ENCODE peak calls at places on chromosome 17, in four cellular contexts. V, J, L and C are unnamed samples. For H3K4me1, the result is how much of the 10 kb centered on the place peaks cover.

GRCh38 chr17:7313028-7313889 is 1.9 kb downstream of the GPS2 start:
- DNase-seq in V (no peak), J (peak), L (no peak), C (no peak)

GRCh38 chr17:18093616-18094408 is 6.1 kb downstream of the DRG2 start:
- DNase-seq in V (no peak), J (peak), L (no peak), C (peak)

GRCh38 chr17:45138911-45139532 is 3.5 kb downstream of the ACBD4 start:
- DNase-seq in V (no peak), J (peak), L (no peak), C (no peak)

GRCh38 chr17:7834554-7834890 is 505 bp downstream of the KDM6B start:
- DNase-seq in V (peak), J (no peak), L (no peak), C (peak)

GRCh38 chr17:54494731-54495715 is 405.6 kb upstream of the TOM1L1 start:
- DNase-seq in V (no peak), J (peak), L (no peak), C (no peak)

GRCh38 chr17:77721823-77722160 is 236.7 kb upstream of the TNRC6C start:
- DNase-seq in V (no peak), J (no peak), L (no peak), C (no peak)

GRCh38 chr17:1019451-1019850 is 22.5 kb downstream of the TIMM22 start:
- DNase-seq in V (no peak), J (no peak), L (no peak), C (peak)

GRCh38 chr17:16406742-16407674 is 8.4 kb upstream of the TRPV2 start:
- DNase-seq in V (peak), J (peak), L (peak), C (peak)

GRCh38 chr17:48598727-48599126 is 5.1 kb upstream of the HOXB5 start:
- DNase-seq in V (no peak), J (no peak), L (no peak), C (no peak)

GRCh38 chr17:48599373-48599772 is 5.4 kb downstream of the HOXB6 start:
- DNase-seq in V (no peak), J (no peak), L (no peak), C (no peak)

GRCh38 chr17:48601528-48602430 is 3.0 kb downstream of the HOXB6 start:
- DNase-seq in V (no peak), J (no peak), L (no peak), C (no peak)

GRCh38 chr17:48601184-48601527 is 3.6 kb downstream of the HOXB6 start:
- DNase-seq in V (no peak), J (no peak), L (no peak), C (no peak)

DNA sequence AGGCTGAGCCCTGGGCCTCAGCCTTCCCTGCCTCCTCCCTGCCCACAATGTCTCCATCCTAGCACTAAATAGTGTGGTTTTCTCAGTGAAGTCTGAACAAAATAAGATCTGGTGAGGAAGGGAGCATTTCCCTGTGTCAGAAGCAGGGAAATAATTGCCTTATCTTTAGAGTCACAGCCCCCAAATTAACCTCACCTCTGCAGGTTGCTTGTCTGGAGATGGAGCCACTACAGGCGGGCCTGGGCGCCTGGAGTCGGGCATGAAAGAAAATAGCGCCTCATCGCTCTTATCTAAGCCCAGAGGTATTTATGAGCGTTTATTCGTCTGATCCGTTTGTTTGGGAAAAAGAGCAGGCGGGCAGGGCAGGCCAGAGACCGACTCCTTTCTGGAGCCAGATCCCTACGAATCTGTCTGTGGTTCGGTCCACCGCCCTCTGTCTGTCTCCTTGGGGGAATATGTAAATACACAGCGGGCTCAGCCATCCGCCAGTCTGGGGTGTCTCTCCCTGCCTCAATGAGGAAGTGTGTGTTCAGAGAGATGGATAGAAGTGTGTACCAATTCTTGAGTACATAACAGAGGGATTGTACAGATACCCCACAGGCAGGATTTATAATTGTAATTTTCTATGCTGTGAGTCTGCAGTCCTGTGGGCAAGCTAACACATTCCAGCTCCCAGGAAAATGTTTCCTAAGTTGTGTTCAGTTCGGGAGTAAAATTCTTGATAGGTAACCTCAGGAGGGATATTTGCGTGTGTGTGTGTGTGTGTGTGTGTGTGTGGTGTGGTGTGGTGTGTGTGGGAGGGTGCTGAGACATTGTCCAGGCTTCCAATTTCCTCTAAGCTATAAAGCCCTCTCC is 4.3 kb downstream of the HOXB6 start:
- DNase-seq in V (no peak), J (peak), L (no peak), C (peak)
- H2BK5ac ChIP-seq in V (no peak), J (no peak), L (no peak), C (no peak)

DNA sequence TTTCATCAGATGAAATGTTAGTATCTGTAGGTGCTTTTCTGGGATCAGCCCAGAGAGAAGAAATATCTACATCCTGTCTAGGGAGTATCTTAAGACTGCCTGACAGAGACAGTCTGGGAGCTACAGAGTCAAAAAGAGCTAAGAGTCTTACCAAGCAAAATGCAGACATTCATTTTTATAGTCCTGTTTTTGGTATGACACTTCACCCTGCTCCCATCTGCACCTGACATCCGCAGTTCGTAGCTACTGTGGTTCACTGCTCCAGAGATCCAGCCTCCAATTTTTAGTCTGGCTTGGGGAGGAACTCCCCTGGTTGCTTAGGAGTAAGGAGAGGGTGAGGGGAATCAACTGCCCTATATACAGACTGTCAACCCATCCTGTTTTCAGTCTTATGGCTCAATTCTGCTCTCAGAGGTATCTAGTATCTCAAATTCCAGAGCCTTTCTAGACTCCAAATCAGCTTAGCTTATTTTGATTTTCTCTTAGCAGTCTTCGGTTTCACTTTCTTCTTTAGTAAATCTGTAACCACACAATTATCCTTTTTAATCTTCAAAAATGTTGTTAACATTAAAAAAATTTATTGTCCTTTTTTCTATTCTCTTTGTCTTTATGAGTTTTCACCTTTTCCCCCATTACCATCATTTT is 97.8 kb downstream of the TMEM100 start:
- DNase-seq in V (no peak), J (no peak), L (no peak), C (no peak)
- H3K4me3 ChIP-seq in V (no peak), J (no peak), L (no peak), C (no peak)

DNA sequence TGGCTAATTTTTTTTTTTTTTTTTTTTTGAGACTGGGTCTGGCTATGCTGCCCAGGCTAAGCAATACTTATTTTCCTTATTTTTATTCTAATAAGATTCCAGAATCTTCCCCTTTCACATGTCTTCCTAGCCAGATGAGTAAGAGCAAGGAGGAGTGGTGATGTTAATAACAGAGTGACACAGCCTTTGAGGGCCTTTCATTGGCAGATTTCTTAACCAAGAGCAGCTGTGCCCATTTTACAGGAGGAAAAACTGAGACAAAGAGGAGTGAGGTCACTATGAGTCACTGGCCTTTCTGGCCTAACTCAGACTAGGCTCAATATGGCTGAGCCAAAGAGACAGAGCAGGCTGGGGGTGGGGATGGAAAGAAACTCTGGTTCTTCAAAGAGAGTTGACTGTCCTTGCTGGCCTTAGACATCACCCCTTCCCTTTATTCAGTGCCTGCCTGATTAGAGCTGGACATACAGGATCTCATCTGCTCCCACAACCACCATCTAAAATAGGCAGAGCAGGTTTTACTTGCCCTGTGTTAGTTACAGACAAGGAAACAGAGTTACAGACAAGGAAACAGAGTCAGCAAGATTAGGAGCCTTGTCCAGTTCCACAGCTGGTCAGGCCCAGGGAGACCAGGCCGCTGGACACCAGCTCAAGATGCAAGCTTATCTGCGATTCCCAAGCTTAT is 50.0 kb upstream of the TOB1 start:
- DNase-seq in V (no peak), J (no peak), L (no peak), C (no peak)
- H3K4me1 ChIP-seq in V (under half), J (under half), L (under half), C (under half)

DNA sequence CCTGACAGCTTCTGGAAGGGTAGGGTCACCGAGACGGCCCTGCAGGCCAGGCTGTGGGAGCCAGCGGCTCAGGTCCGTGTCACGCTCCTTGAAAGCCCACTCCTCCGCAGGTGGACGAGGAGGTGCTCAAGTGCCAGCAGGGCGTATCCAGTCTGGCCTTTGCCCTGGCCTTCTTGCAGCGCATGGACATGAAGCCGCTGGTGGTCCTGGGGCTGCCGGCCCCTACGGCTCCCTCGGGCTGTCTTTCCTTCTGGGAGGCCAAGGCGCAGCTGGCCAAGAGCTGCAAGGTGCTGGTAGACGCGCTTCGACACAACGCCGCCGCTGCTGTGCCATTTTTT is 1.1 kb downstream of the NAGS start:
- DNase-seq in V (no peak), J (no peak), L (no peak), C (no peak)
- H2BK5ac ChIP-seq in V (no peak), J (no peak), L (peak), C (no peak)

GRCh38 chr17:82269882-82270500 is 3.5 kb downstream of the CSNK1D start:
- DNase-seq in V (no peak), J (no peak), L (no peak), C (no peak)
- H3K4me3 ChIP-seq in V (peak), J (no peak), L (no peak), C (no peak)